ENCODE peak calls at places on chromosomes 3 and 15, in four cellular contexts. X is fibroblast of lung, T is GM23248, O is PC-3. I is an unnamed sample.

GRCh38 chr3:50675179-50676030 is 678 bp downstream of the DOCK3 start:
- DNase-seq in O (no peak), X (no peak), T (peak), I (no peak)

GRCh38 chr3:196164576-196164975 is 46.6 kb downstream of the ZDHHC19 start:
- DNase-seq in T (no peak), O (no peak), X (no peak), I (no peak)

GRCh38 chr3:113436794-113437193 is 4.5 kb downstream of the CFAP44 start:
- DNase-seq in T (peak), X (peak), O (peak), I (no peak)

GRCh38 chr3:45482829-45483228 is 94.5 kb downstream of the LARS2 start:
- DNase-seq in O (no peak), X (no peak), T (no peak), I (no peak)

GRCh38 chr3:38151667-38152265 is 13.3 kb downstream of the MYD88 start:
- DNase-seq in X (peak), O (peak), T (peak), I (peak)

GRCh38 chr15:74370471-74370870 is 3.0 kb upstream of the CYP11A1 start:
- DNase-seq in T (no peak), X (no peak), O (no peak), I (no peak)

GRCh38 chr15:55863911-55864310 is 121.0 kb upstream of the PRTG start:
- DNase-seq in X (no peak), T (no peak), O (no peak), I (no peak)

GRCh38 chr3:4688411-4688810 is 195.3 kb downstream of the ITPR1 start:
- DNase-seq in T (no peak), O (no peak), X (no peak), I (peak)

GRCh38 chr3:55364426-55364825 is 122.7 kb downstream of the WNT5A start:
- DNase-seq in X (peak), T (peak), O (peak), I (peak)

GRCh38 chr3:192237992-192238608 is 489.2 kb downstream of the FGF12 start:
- DNase-seq in O (no peak), X (no peak), T (no peak), I (no peak)

GRCh38 chr3:190378240-190378891 is 9.6 kb upstream of the CLDN16 start:
- DNase-seq in X (peak), O (peak), T (peak), I (no peak)

GRCh38 chr15:71096676-71097075 is 18.6 kb upstream of the THSD4 start:
- DNase-seq in T (peak), O (peak), X (peak), I (peak)

GRCh38 chr3:192038726-192039125 is 577.8 kb downstream of the PYDC2 start:
- DNase-seq in X (peak), O (peak), T (no peak), I (no peak)

GRCh38 chr3:73718326-73719110 is 93.8 kb upstream of the PDZRN3 start:
- DNase-seq in O (no peak), X (peak), T (peak), I (no peak)

GRCh38 chr3:162007722-162008121 is 511.1 kb downstream of the OTOL1 start:
- DNase-seq in X (no peak), O (peak), T (peak), I (no peak)

GRCh38 chr15:61393524-61393923 is 164.4 kb upstream of the RORA start:
- DNase-seq in O (no peak), X (no peak), T (no peak), I (no peak)

GRCh38 chr15:23397779-23398178 is 43.2 kb downstream of the GOLGA8S start:
- DNase-seq in X (no peak), T (no peak), O (peak), I (no peak)

GRCh38 chr3:134313839-134314587 is 60.2 kb downstream of the AMOTL2 start:
- DNase-seq in O (peak), X (peak), T (peak), I (no peak)

GRCh38 chr15:88740356-88740755 is 62.9 kb upstream of the ACAN start:
- DNase-seq in O (no peak), T (no peak), X (no peak), I (no peak)

GRCh38 chr15:100766225-100767001 is 113.2 kb upstream of the ALDH1A3 start:
- DNase-seq in T (no peak), X (no peak), O (no peak), I (no peak)

GRCh38 chr15:82986442-82986780 is 401 bp downstream of the RAMAC start:
- DNase-seq in T (no peak), X (no peak), O (peak), I (no peak)

GRCh38 chr3:4983739-4984510 is 4.7 kb downstream of the BHLHE40 start:
- DNase-seq in T (peak), O (peak), X (peak), I (peak)

GRCh38 chr3:133841196-133841595 is 35.6 kb downstream of the SRPRB start:
- DNase-seq in T (no peak), O (no peak), X (no peak), I (no peak)

GRCh38 chr15:53072077-53072476 is 281.9 kb upstream of the ONECUT1 start:
- DNase-seq in T (peak), O (peak), X (peak), I (peak)

GRCh38 chr15:63596666-63597032 is 538 bp upstream of the FBXL22 start:
- DNase-seq in T (peak), X (peak), O (no peak), I (no peak)
- H3K4me2 ChIP-seq in T (no peak), X (peak), O (no peak), I (no peak)

GRCh38 chr3:30743641-30744317 is 137.4 kb downstream of the TGFBR2 start:
- DNase-seq in X (no peak), O (no peak), T (no peak), I (no peak)
- H3K4me2 ChIP-seq in X (no peak), O (no peak), T (no peak), I (no peak)

GRCh38 chr3:197216169-197216860 is 82.1 kb downstream of the DLG1 start:
- DNase-seq in O (peak), X (peak), T (peak), I (no peak)
- H3K4me2 ChIP-seq in O (peak), X (peak), T (peak), I (no peak)

GRCh38 chr3:25097023-25097422 is 331.0 kb upstream of the RARB start:
- DNase-seq in O (no peak), X (peak), T (no peak), I (no peak)
- H3K4me2 ChIP-seq in O (no peak), X (no peak), T (no peak), I (no peak)

DNA sequence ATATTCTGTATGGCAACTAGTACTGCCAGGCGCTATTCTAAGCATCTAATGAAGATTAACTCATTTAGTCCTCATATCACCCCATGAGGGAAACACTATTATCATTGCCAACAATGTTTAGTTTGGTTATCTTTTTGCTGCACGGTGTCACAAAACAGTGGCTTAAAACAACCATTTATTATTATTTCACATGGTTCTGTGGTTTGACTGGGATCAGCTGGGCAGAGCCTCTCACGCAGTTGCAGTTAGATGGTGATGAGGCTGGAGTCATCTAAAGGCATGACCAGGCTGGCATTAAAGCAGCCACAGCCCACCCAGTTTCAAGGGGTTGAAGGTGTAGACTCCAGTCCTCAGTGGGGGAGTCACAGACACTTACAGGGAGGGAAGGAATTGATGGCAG is 32.8 kb upstream of the RASA2 start:
- DNase-seq in T (no peak), O (no peak), X (no peak), I (no peak)
- H3K4me2 ChIP-seq in T (peak), O (peak), X (no peak), I (no peak)

GRCh38 chr3:36701249-36701572 is 63.1 kb downstream of the DCLK3 start:
- DNase-seq in O (no peak), T (peak), X (peak), I (no peak)

GRCh38 chr3:36701903-36702374 is 62.4 kb downstream of the DCLK3 start:
- DNase-seq in T (peak), O (peak), X (peak), I (peak)

GRCh38 chr3:36698314-36698713 is 66.0 kb downstream of the DCLK3 start:
- DNase-seq in X (no peak), O (peak), T (no peak), I (peak)

GRCh38 chr3:36697397-36698001 is 66.9 kb downstream of the DCLK3 start:
- DNase-seq in O (peak), X (no peak), T (no peak), I (no peak)

GRCh38 chr3:36700537-36701248 is 63.7 kb downstream of the DCLK3 start:
- DNase-seq in X (peak), O (peak), T (peak), I (peak)
- H3K4me2 ChIP-seq in X (no peak), O (peak), T (peak), I (no peak)

DNA sequence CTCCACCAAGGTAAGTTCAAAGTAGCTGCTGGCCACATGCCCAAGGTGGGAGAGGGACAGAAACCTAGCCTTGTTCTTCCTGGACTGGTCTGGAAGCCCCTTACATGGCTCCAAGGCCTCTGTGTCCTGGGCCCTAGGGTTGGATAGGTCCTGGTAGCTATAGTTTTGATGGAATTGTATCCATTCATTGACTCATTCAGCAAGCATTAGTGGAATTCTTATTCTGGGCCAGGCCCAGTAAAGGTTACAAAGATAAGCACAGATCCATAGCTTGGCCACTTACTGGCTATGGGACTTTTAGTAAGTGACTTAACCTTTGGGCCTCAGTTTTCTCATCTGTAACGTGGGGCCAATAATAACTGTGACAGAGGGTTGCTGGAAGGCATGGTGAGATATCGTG is 13.7 kb upstream of the DAG1 start:
- DNase-seq in T (no peak), O (peak), X (peak), I (peak)
- H3K4me2 ChIP-seq in T (no peak), O (no peak), X (no peak), I (no peak)

GRCh38 chr3:129318921-129319320 is 40.3 kb downstream of the HMCES start:
- DNase-seq in O (no peak), T (no peak), X (no peak), I (no peak)

GRCh38 chr3:129316121-129317013 is 37.7 kb downstream of the HMCES start:
- DNase-seq in T (peak), X (peak), O (peak), I (peak)

GRCh38 chr3:129320261-129320660 is 41.6 kb downstream of the HMCES start:
- DNase-seq in T (no peak), X (no peak), O (no peak), I (no peak)

GRCh38 chr3:129317014-129317771 is 38.5 kb downstream of the HMCES start:
- DNase-seq in T (no peak), O (no peak), X (no peak), I (no peak)

GRCh38 chr3:129317876-129318275 is 39.2 kb downstream of the HMCES start:
- DNase-seq in X (no peak), T (no peak), O (no peak), I (no peak)
- H3K4me2 ChIP-seq in X (no peak), T (no peak), O (no peak), I (no peak)

GRCh38 chr3:31277582-31277981 is 255.1 kb upstream of the STT3B start:
- DNase-seq in T (peak), O (no peak), X (peak), I (no peak)

GRCh38 chr3:31275038-31275562 is 257.6 kb upstream of the STT3B start:
- DNase-seq in O (peak), X (peak), T (peak), I (peak)

GRCh38 chr3:31274406-31275024 is 258.2 kb upstream of the STT3B start:
- DNase-seq in O (no peak), X (peak), T (peak), I (no peak)

GRCh38 chr3:31278532-31278931 is 254.2 kb upstream of the STT3B start:
- DNase-seq in X (no peak), O (no peak), T (no peak), I (no peak)

DNA sequence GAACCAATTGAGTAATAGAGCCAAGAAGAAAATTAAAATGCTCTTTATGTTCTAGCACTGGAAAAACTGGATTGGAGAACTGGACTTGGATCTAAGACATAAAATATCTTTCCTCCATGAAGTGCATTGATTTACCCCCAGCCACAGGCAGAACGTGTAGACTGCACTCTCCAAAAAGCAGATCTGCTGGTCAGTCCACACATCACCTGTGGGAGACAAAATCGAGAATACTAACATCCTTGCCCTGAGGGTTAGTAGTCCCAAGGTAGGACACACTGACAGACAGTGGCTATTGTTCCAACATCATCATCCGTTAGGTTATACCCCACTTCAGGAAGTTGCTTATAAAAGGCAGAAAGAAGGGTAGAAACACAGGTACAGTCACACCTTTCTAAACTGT is 257.1 kb upstream of the STT3B start:
- DNase-seq in O (peak), T (no peak), X (no peak), I (peak)
- H3K4me2 ChIP-seq in O (peak), T (peak), X (no peak), I (peak)

DNA sequence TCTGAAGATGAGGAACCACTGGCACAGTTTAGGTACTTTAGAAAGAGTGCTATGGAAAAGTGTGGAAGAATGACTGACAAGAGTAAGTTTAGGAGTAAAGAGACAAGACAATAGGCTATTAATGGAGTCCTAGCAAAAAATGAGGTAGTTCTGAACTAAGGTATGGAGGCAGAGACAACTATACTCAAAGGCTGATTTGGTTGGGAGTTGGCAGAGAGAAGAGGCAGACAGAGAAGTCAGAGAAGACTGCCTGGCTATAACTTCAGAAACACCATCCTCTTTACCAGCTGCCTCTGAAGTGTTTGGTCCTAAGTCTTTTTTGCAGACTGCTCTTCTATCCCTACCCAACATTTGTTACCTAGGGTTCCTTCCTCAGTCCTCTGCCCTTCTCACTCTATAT is 19.2 kb downstream of the DYNC1LI1 start:
- DNase-seq in T (no peak), O (no peak), X (no peak), I (no peak)
- H3K4me2 ChIP-seq in T (no peak), O (no peak), X (no peak), I (no peak)